ENCODE peak calls at places on chromosome 16, in five cellular contexts. J is caudate nucleus, Q is non-pigmented ciliary epithelial cell, L is AG08395, M is NCI-H1105. E is an unnamed sample.

GRCh38 chr16:27084296-27085065 is 17.8 kb downstream of the C16orf82 start:
- DNase-seq in J (no peak), Q (no peak), L (no peak), M (no peak), E (no peak)

GRCh38 chr16:3661922-3662321 is 7.4 kb downstream of the DNASE1 start:
- DNase-seq in J (no peak), Q (no peak), L (no peak), M (no peak), E (no peak)

GRCh38 chr16:65481956-65482355 is 360.1 kb upstream of the CDH11 start:
- DNase-seq in J (no peak), Q (no peak), L (no peak), M (no peak), E (no peak)

GRCh38 chr16:29779474-29779873 is 1.4 kb downstream of the ZG16 start:
- DNase-seq in J (no peak), Q (no peak), L (no peak), M (no peak), E (no peak)

GRCh38 chr16:75801307-75801706 is 75.0 kb upstream of the CPHXL start:
- DNase-seq in J (no peak), Q (no peak), L (no peak), M (no peak), E (no peak)

GRCh38 chr16:72903176-72903575 is 144.8 kb downstream of the ZFHX3 start:
- DNase-seq in J (no peak), Q (no peak), L (no peak), M (no peak), E (no peak)

GRCh38 chr16:81505011-81505660 is 60.5 kb downstream of the CMIP start:
- DNase-seq in J (no peak), Q (no peak), L (no peak), M (no peak), E (no peak)

GRCh38 chr16:27766166-27766925 is 216.4 kb downstream of the KATNIP start:
- DNase-seq in J (no peak), Q (no peak), L (no peak), M (no peak), E (no peak)

GRCh38 chr16:48165961-48166578 is 10.3 kb upstream of the ABCC12 start:
- DNase-seq in J (no peak), Q (no peak), L (no peak), M (no peak), E (no peak)

GRCh38 chr16:81214745-81215166 is 23.7 kb upstream of the BCO1 start:
- DNase-seq in J (no peak), Q (no peak), L (peak), M (no peak), E (peak)

GRCh38 chr16:65044861-65045260 is 77.0 kb downstream of the CDH11 start:
- DNase-seq in J (peak), Q (peak), L (peak), M (no peak), E (no peak)

GRCh38 chr16:66662445-66663194 is 33.9 kb downstream of the CMTM4 start:
- DNase-seq in J (peak), Q (no peak), L (peak), M (no peak), E (no peak)

GRCh38 chr16:16861546-16861945 is 482.6 kb downstream of the NPIPA7 start:
- DNase-seq in J (peak), Q (no peak), L (peak), M (peak), E (peak)

GRCh38 chr16:48607056-48607825 is 2.7 kb downstream of the N4BP1 start:
- DNase-seq in J (no peak), Q (no peak), L (peak), M (no peak), E (no peak)

GRCh38 chr16:727291-727977 is 528 bp downstream of the HAGHL start:
- DNase-seq in J (no peak), Q (no peak), L (no peak), M (no peak), E (no peak)